ENCODE peak calls at places on chromosomes 2 and 18, in six cellular contexts. E, T, V, O, Z and B are unnamed samples.
A peak's percentile ranks its signal among the peaks of the same experiment; 100 is the strongest.

GRCh38 chr2:39778233-39778632 is 825 bp downstream of the THUMPD2 start:
- DNase-seq in O (no peak), E (no peak), T (no peak), V (no peak), Z (no peak), B (no peak)

GRCh38 chr2:17962874-17963273 is 84.4 kb downstream of the KCNS3 start:
- DNase-seq in V (no peak), Z (peak; percentile 58), O (peak; percentile 18), T (no peak), E (no peak), B (no peak)

GRCh38 chr2:73931531-73932500 is 5.1 kb downstream of the DGUOK start:
- DNase-seq in V (no peak), T (no peak), E (no peak), O (no peak), Z (no peak), B (no peak)

GRCh38 chr2:153509133-153509532 is 30.6 kb upstream of the RPRM start:
- DNase-seq in Z (no peak), V (no peak), O (no peak), E (peak; percentile 22), T (peak; percentile 55), B (peak; percentile 44)

GRCh38 chr2:73962798-73963197 is 21.9 kb upstream of the TET3 start:
- DNase-seq in E (no peak), T (no peak), O (no peak), V (no peak), Z (no peak), B (no peak)

GRCh38 chr2:240397924-240398611 is 37.4 kb upstream of the GPC1 start:
- DNase-seq in Z (no peak), O (no peak), E (no peak), V (no peak), T (no peak), B (no peak)

GRCh38 chr18:24683965-24684364 is 223.5 kb downstream of the HRH4 start:
- DNase-seq in T (no peak), E (no peak), V (no peak), Z (peak; percentile 3), O (no peak), B (no peak)

GRCh38 chr2:190864375-190864774 is 16.2 kb upstream of the GLS start:
- DNase-seq in O (no peak), E (no peak), Z (no peak), T (no peak), V (no peak), B (no peak)

GRCh38 chr2:73821227-73821626 is 7.5 kb upstream of the STAMBP start:
- DNase-seq in Z (no peak), T (no peak), V (no peak), O (no peak), E (peak; percentile 87), B (no peak)

GRCh38 chr18:21672868-21673267 is 31.7 kb downstream of the ABHD3 start:
- DNase-seq in V (peak; percentile 79), E (no peak), Z (no peak), O (no peak), T (no peak), B (no peak)

GRCh38 chr2:207478572-207478971 is 51.2 kb upstream of the CREB1 start:
- DNase-seq in V (no peak), O (no peak), Z (no peak), T (no peak), E (no peak), B (no peak)

GRCh38 chr2:225614915-225615314 is 215.4 kb downstream of the NYAP2 start:
- DNase-seq in T (no peak), Z (no peak), O (no peak), E (no peak), V (no peak), B (no peak)

DNA sequence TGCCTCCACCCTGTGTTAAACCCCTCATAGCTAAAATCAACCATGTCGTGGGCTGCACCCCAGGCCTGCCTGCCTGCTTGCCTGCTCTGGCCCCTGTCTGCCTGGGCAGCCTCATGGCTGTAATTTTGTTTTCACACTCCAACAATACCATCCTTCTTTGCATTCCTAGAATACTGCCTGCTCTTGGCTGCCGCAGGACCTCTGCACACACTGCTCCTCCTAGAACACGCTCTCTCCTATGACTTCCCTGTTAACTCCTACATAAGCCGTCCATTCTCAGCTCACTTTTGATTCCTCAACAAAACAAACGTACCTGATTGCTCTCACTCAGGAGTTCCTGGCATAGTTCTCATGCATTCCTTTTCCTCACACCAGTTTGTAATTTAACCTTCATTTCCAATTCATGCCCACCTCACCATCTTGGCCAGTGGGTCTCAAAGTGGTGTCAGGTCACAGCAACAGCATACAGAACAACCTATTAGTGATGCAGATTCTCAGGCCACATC is 2.5 kb downstream of the UXS1 start:
- DNase-seq in V (no peak), O (no peak), T (no peak), E (no peak), Z (no peak), B (no peak)
- H3K4me3 ChIP-seq in V (no peak overlapping the region), O (no peak overlapping the region), T (no peak overlapping the region), E (no peak overlapping the region), Z (no peak overlapping the region), B (no peak overlapping the region)

DNA sequence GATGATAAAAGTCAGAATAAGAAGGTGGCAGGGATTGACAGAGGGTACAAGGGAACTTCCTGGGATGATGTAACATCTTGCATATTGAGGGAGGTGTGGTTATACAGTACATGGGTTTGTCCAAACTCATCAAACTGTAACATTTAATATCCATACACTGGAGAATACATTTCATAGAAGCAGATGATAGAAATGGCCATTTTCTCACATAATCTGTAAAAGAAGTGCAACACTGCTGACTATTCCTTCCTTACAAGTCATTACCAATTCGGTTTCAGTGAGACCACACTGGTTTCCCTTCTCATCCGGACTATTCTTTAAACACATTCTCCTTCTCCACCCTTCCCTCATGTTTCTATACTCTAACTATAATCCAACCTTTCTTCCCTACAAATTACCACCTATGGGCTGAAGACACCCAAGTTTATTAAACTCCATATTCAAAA is 1.7 kb downstream of the COX7A2L start:
- DNase-seq in V (no peak), T (no peak), E (peak; percentile 45), O (no peak), Z (no peak), B (no peak)
- H3K4me3 ChIP-seq in V (peak overlapping the region; percentile 95), T (peak overlapping the region; percentile 80), E (peak overlapping the region; percentile 75), O (peak overlapping the region; percentile 1), Z (peak overlapping the region; percentile 87), B (peak overlapping the region; percentile 82)

GRCh38 chr18:33440384-33441043 is at the start of gene CCDC178:
- DNase-seq in Z (peak; percentile 52), T (peak; percentile 74), O (peak; percentile 55), V (no peak), E (no peak), B (no peak)
- H3K4me3 ChIP-seq in Z (peak within 1 kb of the TSS; percentile 48), T (peak within 1 kb of the TSS; percentile 31), O (peak within 1 kb of the TSS; percentile 49), V (peak within 1 kb of the TSS; percentile 40), E (no peak within 1 kb of the TSS), B (no peak within 1 kb of the TSS)

GRCh38 chr2:236769981-236770671 is 200.5 kb downstream of the ACKR3 start:
- DNase-seq in V (peak; percentile 87), E (no peak), O (no peak), T (no peak), Z (peak; percentile 6), B (no peak)
- H3K4me3 ChIP-seq in V (no peak overlapping the region), E (no peak overlapping the region), O (no peak overlapping the region), T (no peak overlapping the region), Z (no peak overlapping the region), B (no peak overlapping the region)

GRCh38 chr2:31397099-31397498 is 17.4 kb downstream of the XDH start:
- DNase-seq in Z (no peak), E (no peak), V (no peak), T (no peak), O (no peak), B (peak; percentile 41)
- H3K4me3 ChIP-seq in Z (no peak overlapping the region), E (no peak overlapping the region), V (no peak overlapping the region), T (no peak overlapping the region), O (no peak overlapping the region), B (no peak overlapping the region)

GRCh38 chr2:11687736-11688135 is 17.7 kb upstream of the NTSR2 start:
- DNase-seq in V (no peak), Z (no peak), O (no peak), E (no peak), T (no peak), B (no peak)
- H3K4me3 ChIP-seq in V (no peak overlapping the region), Z (no peak overlapping the region), O (no peak overlapping the region), E (no peak overlapping the region), T (peak overlapping the region; percentile 12), B (no peak overlapping the region)

DNA sequence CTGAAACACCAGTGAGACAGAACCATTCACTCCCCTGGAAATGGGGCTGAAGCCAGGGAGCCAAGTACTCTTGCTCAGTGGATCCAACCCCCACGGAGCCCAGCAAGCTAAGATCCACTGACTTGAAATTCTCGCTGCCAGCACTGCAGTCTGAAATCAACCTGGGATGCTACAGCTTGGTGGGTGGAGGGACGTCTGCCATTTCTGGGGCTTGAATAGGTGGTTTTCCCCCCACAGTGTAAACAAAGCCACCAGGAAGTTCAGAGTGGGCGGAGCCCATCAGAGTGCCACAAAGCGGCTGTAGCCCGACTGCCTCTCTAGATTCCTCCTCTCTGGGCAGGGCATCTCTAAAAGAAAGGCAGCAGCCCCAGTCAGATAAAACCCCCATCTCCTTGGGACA is 292.8 kb downstream of the LNPK start:
- DNase-seq in T (no peak), O (no peak), E (no peak), V (no peak), Z (no peak), B (no peak)
- H3K4me3 ChIP-seq in T (no peak overlapping the region), O (no peak overlapping the region), E (no peak overlapping the region), V (no peak overlapping the region), Z (no peak overlapping the region), B (no peak overlapping the region)

DNA sequence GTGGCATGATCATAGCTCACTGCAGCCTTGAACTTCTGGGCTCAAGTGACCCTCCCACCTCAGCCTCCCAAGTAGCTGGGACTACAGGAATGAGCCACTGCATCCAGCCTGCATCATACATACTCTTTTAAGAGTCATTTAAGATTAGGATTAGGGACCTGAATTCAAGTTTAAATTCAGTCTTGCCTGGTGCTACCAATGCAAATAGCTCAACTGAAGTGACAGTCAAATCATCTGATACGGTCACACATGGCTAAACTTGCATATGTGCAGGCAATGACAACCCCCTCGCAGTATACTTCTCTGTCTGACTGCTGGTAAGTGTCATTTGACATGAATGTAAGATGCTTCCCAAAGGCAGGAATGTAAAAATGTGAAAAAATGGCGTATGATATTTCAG is 31.8 kb upstream of the TMEM131 start:
- DNase-seq in E (peak; percentile 73), T (no peak), V (no peak), O (no peak), Z (no peak), B (no peak)
- H3K4me3 ChIP-seq in E (peak overlapping the region; percentile 3), T (no peak overlapping the region), V (no peak overlapping the region), O (no peak overlapping the region), Z (no peak overlapping the region), B (no peak overlapping the region)

DNA sequence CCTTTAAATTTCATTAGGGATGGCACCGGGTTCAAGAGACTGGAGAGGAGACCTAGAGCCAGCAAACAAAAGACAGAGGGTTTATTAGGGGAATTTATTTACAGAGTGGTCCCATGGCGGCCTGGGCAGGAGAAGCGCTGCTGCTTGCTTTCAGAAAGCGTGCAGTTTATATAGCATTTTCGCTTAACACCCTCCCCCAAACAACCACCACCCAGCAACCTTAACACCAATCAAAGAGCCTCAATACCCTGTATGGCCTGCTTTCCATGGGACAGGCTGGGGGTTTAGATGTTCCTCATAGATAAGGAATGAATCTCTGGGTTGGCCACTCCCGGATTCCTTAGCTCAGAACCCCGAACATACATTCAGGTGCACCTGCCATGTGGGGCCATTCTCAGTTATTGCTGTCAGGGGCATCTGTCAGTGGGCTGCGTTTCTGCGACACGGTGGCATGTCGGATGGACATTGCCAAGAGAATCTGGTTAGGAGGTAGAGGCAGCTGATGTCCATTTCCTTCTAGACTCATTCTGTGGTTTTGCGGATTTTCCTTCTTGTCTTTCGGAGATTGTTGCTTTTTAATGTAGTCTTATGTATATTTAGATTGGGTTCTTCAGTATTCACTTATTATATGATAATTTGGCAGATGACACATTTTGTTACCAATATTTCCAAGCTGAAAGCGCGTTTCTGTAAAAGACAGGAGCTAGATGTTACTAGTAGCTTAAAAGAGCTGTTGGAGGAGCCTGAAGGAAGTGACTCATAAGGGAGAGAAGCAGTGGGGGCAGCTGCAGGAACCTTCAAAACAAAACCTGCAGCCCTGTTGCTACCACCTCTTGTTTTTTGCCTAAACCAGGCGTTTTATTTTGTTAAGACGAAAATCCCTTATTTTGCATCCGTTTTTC is 7.2 kb downstream of the AGAP1 start:
- DNase-seq in T (no peak), V (no peak), O (no peak), E (no peak), Z (peak; percentile 52), B (peak; percentile 32)
- H3K4me3 ChIP-seq in T (no peak overlapping the region), V (no peak overlapping the region), O (no peak overlapping the region), E (no peak overlapping the region), Z (no peak overlapping the region), B (no peak overlapping the region)